ENCODE peak calls at places on chromosomes 2 and 18, in five cellular contexts. E, X, B, D and P are unnamed samples.
A peak's percentile ranks its signal among the peaks of the same experiment; 100 is the strongest.

GRCh38 chr18:70146174-70146573 is 59.3 kb downstream of the RTTN start:
- DNase-seq in E (no peak), X (peak; percentile 65), B (no peak), D (no peak), P (no peak)

GRCh38 chr18:1039421-1039820 is 134.8 kb downstream of the ADCYAP1 start:
- DNase-seq in E (no peak), X (no peak), B (no peak), D (no peak), P (no peak)

GRCh38 chr2:19982268-19982667 is 7.6 kb downstream of the WDR35 start:
- DNase-seq in E (no peak), X (peak; percentile 12), B (no peak), D (no peak), P (no peak)

GRCh38 chr2:28411956-28412609 is 19.4 kb downstream of the FOSL2 start:
- DNase-seq in E (no peak), X (no peak), B (no peak), D (no peak), P (no peak)

GRCh38 chr2:204479557-204479956 is 65.7 kb upstream of the PARD3B start:
- DNase-seq in E (no peak), X (no peak), B (no peak), D (no peak), P (no peak)

GRCh38 chr2:84959045-84959493 is 11.9 kb upstream of the KCMF1 start:
- DNase-seq in E (no peak), X (no peak), B (no peak), D (no peak), P (no peak)

GRCh38 chr2:211434773-211435172 is 878.4 kb downstream of the CPS1 start:
- DNase-seq in E (no peak), X (no peak), B (no peak), D (no peak), P (no peak)

GRCh38 chr2:9336209-9336533 is 87.2 kb downstream of the ITGB1BP1 start:
- DNase-seq in E (peak; percentile 4), X (peak; percentile 93), B (peak; percentile 72), D (peak; percentile 41), P (no peak)

GRCh38 chr2:194004590-194005206 is 1652.3 kb upstream of the SLC39A10 start:
- DNase-seq in E (no peak), X (no peak), B (no peak), D (no peak), P (no peak)

GRCh38 chr2:20633794-20634259 is 17.1 kb downstream of the HS1BP3 start:
- DNase-seq in E (no peak), X (no peak), B (no peak), D (no peak), P (peak; percentile 30)

GRCh38 chr18:31241900-31242409 is 76.0 kb upstream of the DSG1 start:
- DNase-seq in E (no peak), X (peak; percentile 98), B (peak; percentile 10), D (peak; percentile 57), P (peak; percentile 25)

GRCh38 chr2:104658840-104659591 is 194.9 kb upstream of the POU3F3 start:
- DNase-seq in E (no peak), X (no peak), B (no peak), D (no peak), P (no peak)

GRCh38 chr2:43178602-43179542 is 47.5 kb downstream of the ZFP36L2 start:
- DNase-seq in E (no peak), X (peak; percentile 90), B (peak; percentile 59), D (peak; percentile 97), P (peak; percentile 32)
- TF ChIP-seq JUND in E (no peak), X (peak; percentile 91), B (peak; percentile 70), D (peak; percentile 96), P (no peak)

GRCh38 chr18:58556333-58557012 is 72.4 kb downstream of the ALPK2 start:
- DNase-seq in E (no peak), X (no peak), B (peak; percentile 69), D (no peak), P (no peak)
- TF ChIP-seq JUND in E (no peak), X (no peak), B (no peak), D (no peak), P (no peak)

GRCh38 chr2:54628957-54629356 is 94.5 kb upstream of the EML6 start:
- DNase-seq in E (no peak), X (no peak), B (no peak), D (no peak), P (no peak)

GRCh38 chr2:54630841-54631497 is 92.5 kb upstream of the EML6 start:
- DNase-seq in E (no peak), X (no peak), B (no peak), D (no peak), P (no peak)

GRCh38 chr2:54629390-54629789 is 94.1 kb upstream of the EML6 start:
- DNase-seq in E (no peak), X (no peak), B (no peak), D (no peak), P (no peak)

GRCh38 chr2:54628418-54628817 is 95.0 kb upstream of the EML6 start:
- DNase-seq in E (no peak), X (no peak), B (no peak), D (no peak), P (no peak)

GRCh38 chr2:54629914-54630609 is 93.4 kb upstream of the EML6 start:
- DNase-seq in E (peak; percentile 40), X (peak; percentile 81), B (no peak), D (no peak), P (no peak)
- TF ChIP-seq JUND in E (no peak), X (peak; percentile 91), B (no peak), D (no peak), P (no peak)

GRCh38 chr2:174704061-174704460 is 60.2 kb downstream of the CHRNA1 start:
- DNase-seq in E (no peak), X (no peak), B (no peak), D (no peak), P (no peak)

GRCh38 chr2:174702541-174702940 is 61.7 kb downstream of the CHRNA1 start:
- DNase-seq in E (no peak), X (no peak), B (no peak), D (no peak), P (no peak)

GRCh38 chr2:174704647-174705046 is 59.6 kb downstream of the CHRNA1 start:
- DNase-seq in E (no peak), X (no peak), B (no peak), D (no peak), P (no peak)

GRCh38 chr2:174697267-174697666 is 67.0 kb downstream of the CHRNA1 start:
- DNase-seq in E (no peak), X (peak; percentile 70), B (peak; percentile 80), D (peak; percentile 69), P (peak; percentile 76)

GRCh38 chr2:174699993-174700766 is 64.1 kb downstream of the CHRNA1 start:
- DNase-seq in E (no peak), X (peak; percentile 40), B (peak; percentile 69), D (peak; percentile 70), P (no peak)
- TF ChIP-seq JUND in E (no peak), X (no peak), B (no peak), D (no peak), P (no peak)

DNA sequence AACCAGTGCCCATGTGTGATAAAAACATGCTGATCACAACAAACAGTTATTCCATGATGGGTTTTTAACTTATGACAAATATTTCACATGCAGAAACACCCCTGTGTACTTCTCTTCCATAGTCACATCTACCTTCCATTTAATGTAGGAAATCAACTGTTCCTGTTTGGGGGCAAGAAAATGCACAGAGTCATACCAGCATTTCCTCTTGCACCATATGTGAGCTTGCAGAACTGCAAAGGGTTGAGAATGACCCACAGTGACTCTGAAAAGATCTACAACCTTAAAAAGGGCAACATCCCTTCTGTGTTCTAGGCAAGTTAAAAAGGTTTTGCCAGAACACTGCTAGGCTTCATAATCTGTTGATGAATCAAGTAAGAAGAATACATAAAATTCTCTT is 9.9 kb downstream of the BMP10 start:
- DNase-seq in E (no peak), X (no peak), B (no peak), D (no peak), P (no peak)
- TF ChIP-seq JUND in E (no peak), X (no peak), B (no peak), D (no peak), P (no peak)

GRCh38 chr2:17578466-17578928 is 38.0 kb downstream of the VSNL1 start:
- DNase-seq in E (peak; percentile 26), X (peak; percentile 96), B (no peak), D (no peak), P (no peak)

GRCh38 chr2:17576802-17577201 is 36.3 kb downstream of the VSNL1 start:
- DNase-seq in E (no peak), X (peak; percentile 14), B (no peak), D (no peak), P (no peak)

GRCh38 chr2:17580319-17580715 is 39.8 kb downstream of the VSNL1 start:
- DNase-seq in E (no peak), X (no peak), B (no peak), D (no peak), P (no peak)

GRCh38 chr2:17583166-17583565 is 42.7 kb downstream of the VSNL1 start:
- DNase-seq in E (no peak), X (no peak), B (no peak), D (no peak), P (no peak)

GRCh38 chr2:17579605-17580318 is 39.3 kb downstream of the VSNL1 start:
- DNase-seq in E (no peak), X (peak; percentile 92), B (no peak), D (no peak), P (no peak)
- TF ChIP-seq JUND in E (no peak), X (no peak), B (no peak), D (no peak), P (no peak)

DNA sequence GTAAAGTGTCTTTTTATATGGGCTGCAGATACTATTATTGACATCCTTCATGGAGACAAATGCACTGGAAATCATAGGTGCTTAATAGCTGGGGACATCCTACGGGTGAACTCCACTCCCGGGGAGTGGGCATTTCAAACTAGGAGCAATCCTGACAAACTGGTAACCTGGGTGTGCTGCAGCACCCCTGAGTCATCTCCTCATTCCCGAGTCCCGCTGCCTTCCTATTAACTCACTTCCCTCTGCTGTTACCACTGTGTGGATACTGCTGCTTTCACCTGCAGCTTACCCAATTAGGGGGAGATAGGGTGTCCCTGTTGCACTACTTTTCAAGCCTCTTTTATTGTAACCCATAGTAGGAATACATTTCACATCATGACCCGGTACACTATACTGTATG is 134.2 kb downstream of the RAPGEF4 start:
- DNase-seq in E (no peak), X (no peak), B (no peak), D (no peak), P (no peak)
- TF ChIP-seq JUND in E (no peak), X (no peak), B (no peak), D (no peak), P (no peak)

GRCh38 chr2:183242937-183243336 is 118.7 kb downstream of the NUP35 start:
- DNase-seq in E (no peak), X (no peak), B (no peak), D (peak; percentile 17), P (no peak)
- TF ChIP-seq JUND in E (no peak), X (no peak), B (no peak), D (no peak), P (no peak)